ENCODE peak calls at places on chromosomes 16 and 17, in four cellular contexts. S is fibroblast of mammary gland; P is fibroblast of the aortic adventitia; F is CD8-positive, alpha-beta T cell. J is an unnamed sample.

GRCh38 chr17:41413353-41413752 is 11.0 kb downstream of the KRT37 start:
- DNase-seq in P (no peak), F (no peak), S (no peak), J (no peak)

GRCh38 chr17:3685174-3685812 is 10.7 kb downstream of the P2RX5 start:
- DNase-seq in F (no peak), P (no peak), S (no peak), J (no peak)

GRCh38 chr16:65037558-65037957 is 84.3 kb downstream of the CDH11 start:
- DNase-seq in P (no peak), F (no peak), S (no peak), J (no peak)

GRCh38 chr17:56893503-56893902 is 20.3 kb downstream of the TRIM25 start:
- DNase-seq in S (no peak), P (no peak), F (no peak), J (no peak)

GRCh38 chr17:1362964-1363363 is 37.1 kb downstream of the YWHAE start:
- DNase-seq in S (peak), P (peak), F (no peak), J (no peak)

GRCh38 chr17:59149051-59149450 is 5.9 kb downstream of the SKA2 start:
- DNase-seq in F (no peak), P (no peak), S (peak), J (peak)

GRCh38 chr16:75593825-75594820 is 27.9 kb downstream of the GABARAPL2 start:
- DNase-seq in F (no peak), P (peak), S (peak), J (peak)

GRCh38 chr17:73363788-73364522 is 52.2 kb upstream of the CDC42EP4 start:
- DNase-seq in F (no peak), P (no peak), S (no peak), J (no peak)

GRCh38 chr16:24488045-24488444 is 51.3 kb upstream of the RBBP6 start:
- DNase-seq in F (no peak), P (no peak), S (no peak), J (no peak)

GRCh38 chr17:74325743-74326379 is at the start of gene KIF19:
- DNase-seq in S (no peak), P (no peak), F (peak), J (no peak)

GRCh38 chr16:85474808-85475207 is 138.3 kb upstream of the GSE1 start:
- DNase-seq in P (no peak), S (no peak), F (no peak), J (no peak)

GRCh38 chr16:73231969-73232554 is 184.1 kb upstream of the ZFHX3 start:
- DNase-seq in P (no peak), F (no peak), S (no peak), J (no peak)

GRCh38 chr17:79835953-79836951 is 3.0 kb downstream of the CBX4 start:
- DNase-seq in F (no peak), S (no peak), P (no peak), J (no peak)

GRCh38 chr16:31708348-31708747 is 165.3 kb upstream of the ZNF267 start:
- DNase-seq in S (no peak), F (no peak), P (no peak), J (no peak)

GRCh38 chr17:70187383-70187782 is 18.1 kb downstream of the KCNJ2 start:
- DNase-seq in S (peak), F (no peak), P (peak), J (peak)

GRCh38 chr17:73231363-73231762 is 30.3 kb downstream of the CPSF4L start:
- DNase-seq in F (no peak), P (peak), S (no peak), J (peak)

GRCh38 chr17:57552114-57552601 is 192.9 kb downstream of the CCDC182 start:
- DNase-seq in S (peak), P (no peak), F (peak), J (peak)

GRCh38 chr16:83933885-83934683 is 19.0 kb upstream of the OSGIN1 start:
- DNase-seq in S (peak), F (no peak), P (no peak), J (no peak)

GRCh38 chr16:74742051-74742481 is 32.6 kb downstream of the FA2H start:
- DNase-seq in F (no peak), P (peak), S (peak), J (no peak)

GRCh38 chr17:21285164-21286065 is 904 bp downstream of the MAP2K3 start:
- DNase-seq in F (no peak), S (peak), P (peak), J (no peak)

DNA sequence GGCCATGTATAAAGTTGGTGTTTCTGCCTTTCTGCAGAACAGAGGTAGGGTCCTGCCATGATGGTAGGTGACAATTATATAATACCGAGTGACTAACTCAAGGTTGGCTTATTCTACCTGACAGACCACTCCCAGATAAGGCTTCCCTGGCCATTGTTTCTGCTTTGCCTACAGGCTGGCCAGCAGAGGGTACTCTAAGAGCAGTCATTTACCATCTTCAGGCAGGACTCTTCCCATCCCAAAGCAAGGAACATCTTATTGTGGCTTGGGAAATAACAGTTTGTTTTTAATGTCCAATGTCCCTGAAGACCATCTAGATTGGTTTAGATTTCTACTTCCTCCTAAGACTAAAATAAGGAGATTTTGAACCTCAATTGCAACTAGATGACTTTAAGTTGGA is 74.1 kb downstream of the SNX11 start:
- DNase-seq in S (peak), F (no peak), P (peak), J (peak)
- TF ChIP-seq CTCF in S (peak), F (no peak), P (peak), J (peak)

GRCh38 chr17:40033339-40033738 is 18.1 kb downstream of the CSF3 start:
- DNase-seq in P (no peak), F (no peak), S (no peak), J (no peak)
- H3K4me3 ChIP-seq in P (no peak), F (no peak), S (no peak), J (no peak)

GRCh38 chr17:38864636-38865398 is 5.0 kb upstream of the LASP1 start:
- DNase-seq in P (no peak), F (no peak), S (peak), J (peak)
- TF ChIP-seq CTCF in P (peak), F (no peak), S (peak), J (peak)

GRCh38 chr16:81987121-81987520 is 24.1 kb downstream of the SDR42E1 start:
- DNase-seq in P (no peak), S (no peak), F (no peak), J (no peak)
- H3K4me3 ChIP-seq in P (no peak), S (no peak), F (no peak), J (no peak)

GRCh38 chr16:47019563-47019962 is 46.1 kb upstream of the DNAJA2 start:
- DNase-seq in S (no peak), F (no peak), P (no peak), J (peak)
- TF ChIP-seq CTCF in S (peak), F (no peak), P (peak), J (peak)

J was measured in astrocyte of the spinal cord.